ENCODE peak calls at places on chromosomes 13 and 19, in seven cellular contexts. S is tibial nerve, E is PC-3, P is colonic mucosa, D is aorta, B is breast epithelium, C is IMR-90. U is an unnamed sample. For H3K4me1 and H3K27me3, the result is how much of the 10 kb centered on the place peaks cover.

GRCh38 chr13:92172191-92172590 is 773.8 kb downstream of the GPC5 start:
- DNase-seq in S (no peak), E (no peak), P (no peak), D (no peak), B (no peak), C (peak), U (no peak)

GRCh38 chr19:58002384-58003152 is at the start of gene ZNF606:
- DNase-seq in S (peak), E (peak), P (peak), D (peak), B (peak), C (peak), U (peak)

GRCh38 chr13:74229242-74229641 is 95.0 kb upstream of the KLF12 start:
- DNase-seq in S (no peak), E (no peak), P (no peak), D (no peak), B (no peak), C (peak), U (no peak)

GRCh38 chr13:48078251-48078656 is 16.6 kb downstream of the MED4 start:
- DNase-seq in S (no peak), E (peak), P (no peak), D (no peak), B (no peak), C (no peak), U (no peak)

GRCh38 chr19:11554160-11554559 is 4.9 kb downstream of the ELOF1 start:
- DNase-seq in S (no peak), E (no peak), P (no peak), D (no peak), B (no peak), C (no peak), U (peak)

GRCh38 chr19:44430956-44431355 is 17.3 kb downstream of the ZNF229 start:
- DNase-seq in S (no peak), E (peak), P (no peak), D (no peak), B (no peak), C (peak), U (no peak)

GRCh38 chr13:37652596-37652995 is 54.0 kb upstream of the POSTN start:
- DNase-seq in S (no peak), E (peak), P (no peak), D (no peak), B (no peak), C (peak), U (no peak)

GRCh38 chr19:54160948-54161347 is 1.4 kb upstream of the LENG1 start:
- DNase-seq in S (no peak), E (peak), P (peak), D (no peak), B (no peak), C (no peak), U (no peak)

GRCh38 chr19:57934820-57935665 is at the start of gene ZNF418:
- DNase-seq in S (no peak), E (no peak), P (peak), D (peak), B (peak), C (peak), U (peak)

GRCh38 chr13:95155093-95155492 is 146.2 kb downstream of the ABCC4 start:
- DNase-seq in S (no peak), E (peak), P (no peak), D (no peak), B (no peak), C (no peak), U (no peak)

DNA sequence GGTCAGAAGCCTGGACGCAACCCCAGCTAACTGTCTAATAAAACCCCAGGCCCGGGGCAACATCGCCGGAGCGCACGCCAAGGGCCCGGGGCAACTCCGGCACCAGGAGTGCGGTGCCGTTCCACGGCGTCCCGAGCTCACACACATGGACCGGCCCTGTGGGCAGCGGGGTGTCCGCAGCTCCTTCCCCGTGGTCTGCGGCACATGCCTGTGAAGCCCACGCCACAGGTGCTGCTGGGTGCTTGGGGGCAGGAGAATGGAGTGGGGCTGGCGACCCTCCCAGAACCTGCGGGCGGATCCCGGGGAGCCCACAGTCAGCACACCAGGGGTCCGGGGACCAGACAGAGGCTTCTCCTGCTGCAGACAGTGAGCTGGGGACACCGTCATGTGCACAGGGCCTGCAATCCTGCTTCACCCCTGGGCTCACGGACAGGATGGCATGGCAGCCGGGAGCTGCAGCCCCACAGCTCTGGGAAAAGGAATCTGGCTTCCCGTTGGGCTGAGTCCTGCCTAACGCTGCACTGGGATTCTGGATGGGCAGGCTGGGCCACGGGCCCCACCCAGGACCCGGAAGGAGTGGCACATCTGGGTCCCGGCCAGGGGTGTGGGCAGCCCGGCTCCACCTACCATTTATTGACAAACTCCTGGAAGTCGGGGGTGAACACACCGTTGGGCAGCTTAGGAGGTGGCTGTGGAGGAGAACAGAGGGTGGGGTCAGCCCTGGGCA is 28.2 kb upstream of the ZBTB7A start:
- DNase-seq in S (no peak), E (no peak), P (peak), D (peak), B (no peak), C (no peak), U (peak)
- H3K27ac ChIP-seq in S (no peak), E (no peak), P (peak), D (no peak), B (no peak), C (no peak), U (no peak)

GRCh38 chr13:110416131-110416584 is 109.1 kb downstream of the COL4A2 start:
- DNase-seq in S (no peak), E (no peak), P (no peak), D (no peak), B (peak), C (peak), U (no peak)
- H3K4me1 ChIP-seq in S (under half), E (under half), P (under half), D (under half), B (under half), C (under half), U (under half)

DNA sequence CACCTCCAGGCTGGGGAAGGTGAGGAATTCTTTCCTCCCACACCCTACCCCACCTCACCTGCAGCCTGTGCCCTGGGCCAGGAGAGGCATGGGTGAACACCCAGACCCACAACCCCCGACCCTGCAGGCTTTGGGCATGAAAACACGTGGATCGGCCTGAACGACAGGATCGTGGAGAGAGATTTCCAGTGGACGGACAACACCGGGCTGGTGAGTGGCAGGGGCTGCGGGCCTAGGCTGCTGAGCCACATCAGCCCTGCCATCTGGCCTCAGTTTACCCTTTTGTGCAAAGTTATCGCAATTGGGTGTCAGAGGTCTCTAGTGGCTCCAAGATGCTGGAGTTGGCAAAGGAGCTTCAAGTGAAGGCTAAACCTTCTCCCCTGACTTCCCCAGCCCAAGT is 28.7 kb downstream of the NCAN start:
- DNase-seq in S (no peak), E (no peak), P (no peak), D (no peak), B (no peak), C (no peak), U (no peak)
- H3K27me3 ChIP-seq in S (under half), E (under half), P (under half), D (under half), B (under half), C (under half), U (under half)

DNA sequence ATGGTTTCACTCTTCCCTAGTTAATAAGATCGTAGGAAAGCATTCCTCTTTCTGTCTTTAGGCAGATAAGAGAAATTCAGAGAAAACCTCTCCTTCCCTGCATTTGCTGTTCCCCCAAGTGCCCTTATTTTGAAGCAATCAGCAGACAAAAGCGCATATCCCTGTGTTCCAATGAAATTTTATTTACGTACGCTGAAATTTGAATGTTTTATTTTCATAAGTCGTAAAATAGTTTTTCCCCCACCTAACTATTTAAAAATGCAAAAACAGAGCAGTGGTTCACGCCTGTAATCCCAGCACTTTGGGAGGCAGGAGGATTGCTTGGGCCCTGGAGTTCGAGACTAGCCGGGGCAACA is 17.2 kb upstream of the MRI1 start:
- DNase-seq in S (no peak), E (no peak), P (no peak), D (no peak), B (no peak), C (no peak), U (no peak)
- H3K27ac ChIP-seq in S (peak), E (no peak), P (no peak), D (peak), B (peak), C (no peak), U (no peak)

GRCh38 chr13:99996177-99996705 is 14.7 kb downstream of the ZIC2 start:
- DNase-seq in S (no peak), E (no peak), P (no peak), D (no peak), B (no peak), C (no peak), U (peak)
- H3K4me1 ChIP-seq in S (under half), E (under half), P (under half), D (under half), B (under half), C (under half), U (under half)

DNA sequence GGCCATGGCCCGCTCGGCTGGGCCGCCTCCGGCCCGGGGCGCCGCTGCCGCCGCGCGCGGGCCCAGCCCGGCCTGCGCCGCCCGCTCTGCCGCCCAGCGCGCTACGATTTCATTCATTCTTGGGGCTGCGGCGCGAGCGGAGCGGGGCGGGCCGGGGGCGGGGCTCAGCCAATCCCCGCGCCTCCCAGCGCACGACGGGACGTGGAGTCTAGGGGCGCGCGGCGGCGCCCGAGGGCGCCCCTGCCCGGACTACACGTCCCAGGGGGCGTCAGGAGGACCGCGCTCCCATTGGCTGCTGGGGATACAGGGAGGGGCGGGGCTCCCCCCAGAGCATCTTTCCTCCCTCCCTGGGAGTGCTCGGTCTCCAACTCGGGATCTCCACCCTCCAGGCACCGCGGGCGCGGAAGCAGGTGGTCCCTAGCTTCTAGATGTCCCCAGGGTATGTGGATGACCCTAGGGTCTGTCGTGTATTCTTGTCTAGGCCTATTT is 5.6 kb upstream of the DPF1 start:
- DNase-seq in S (no peak), E (peak), P (no peak), D (peak), B (no peak), C (peak), U (peak)
- H3K27me3 ChIP-seq in S (half or more), E (under half), P (under half), D (under half), B (half or more), C (under half), U (under half)

DNA sequence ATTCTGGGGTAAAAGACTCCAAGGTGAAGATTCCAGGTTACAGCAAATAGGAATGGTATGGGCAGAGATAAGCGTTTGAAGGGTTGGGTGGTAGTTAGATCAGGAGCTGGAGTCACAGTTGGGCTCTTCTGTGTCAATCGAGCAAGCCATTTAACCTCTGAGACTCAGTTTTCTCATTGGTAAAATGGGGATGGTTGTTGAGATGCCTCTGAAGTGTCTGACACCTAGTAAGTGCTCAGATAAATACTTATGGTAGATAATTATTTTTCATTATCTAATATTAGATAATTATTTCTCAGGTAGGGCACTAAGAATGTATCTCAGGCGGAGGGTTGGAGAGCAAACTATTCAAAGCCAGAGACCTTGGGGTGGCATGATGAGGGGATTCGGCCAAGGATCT is 7.8 kb downstream of the LTBP4 start:
- DNase-seq in S (no peak), E (no peak), P (no peak), D (no peak), B (no peak), C (no peak), U (peak)
- H3K27ac ChIP-seq in S (peak), E (no peak), P (peak), D (no peak), B (peak), C (no peak), U (no peak)

U was measured in osteoblast.